ENCODE peak calls at places on chromosomes 13 and 19, in ten cellular contexts. T is CD8-positive, alpha-beta T cell; M is anterior cingulate cortex; H is osteocyte; G is ELF-1; Y is T-cell; I is T follicular helper cell; V is hypothalamus; A is activated CD8-positive, alpha-beta memory T cell treated with anti-CD3 and anti-CD28 coated beads for 48 hours; B is mammary epithelial cell. Z is an unnamed sample.
A peak's percentile ranks its signal among the peaks of the same experiment; 100 is the strongest.

GRCh38 chr19:49447485-49448431 is 3.9 kb downstream of the PIH1D1 start:
- DNase-seq in M (no peak), T (no peak), G (no peak), Y (no peak), I (no peak), A (no peak), H (no peak), V (no peak), B (no peak), Z (no peak)

GRCh38 chr19:4337906-4338440 is 654 bp downstream of the STAP2 start:
- DNase-seq in Y (no peak), V (no peak), M (no peak), I (no peak), H (no peak), G (peak; percentile 51), A (no peak), T (no peak), B (peak; percentile 46), Z (no peak)

GRCh38 chr13:74173822-74174221 is 39.6 kb upstream of the KLF12 start:
- DNase-seq in A (no peak), B (no peak), I (no peak), T (no peak), G (no peak), M (no peak), Y (no peak), H (no peak), V (no peak), Z (no peak)

GRCh38 chr19:7869910-7870511 is 4.2 kb downstream of the PRR36 start:
- DNase-seq in I (peak; percentile 58), T (no peak), Y (peak; percentile 64), V (no peak), M (no peak), A (no peak), H (no peak), B (peak; percentile 41), G (peak; percentile 89), Z (no peak)

GRCh38 chr19:29596885-29597525 is 9.1 kb upstream of the POP4 start:
- DNase-seq in V (no peak), A (no peak), I (no peak), H (no peak), Y (no peak), G (peak; percentile 32), M (no peak), B (no peak), T (no peak), Z (no peak)

GRCh38 chr19:1508507-1508856 is 4.3 kb downstream of the ADAMTSL5 start:
- DNase-seq in V (no peak), A (no peak), I (no peak), B (no peak), Y (no peak), G (no peak), H (no peak), M (no peak), T (no peak), Z (no peak)

GRCh38 chr19:2922987-2923386 is 21.8 kb downstream of the ZNF77 start:
- DNase-seq in A (no peak), V (no peak), I (no peak), G (peak; percentile 81), Y (no peak), H (no peak), M (no peak), T (no peak), B (peak; percentile 88), Z (no peak)

GRCh38 chr19:2170219-2170618 is 6.5 kb downstream of the DOT1L start:
- DNase-seq in I (no peak), M (no peak), A (no peak), Y (no peak), T (no peak), G (no peak), B (no peak), H (no peak), V (no peak), Z (no peak)

GRCh38 chr19:35013820-35014754 is 14.0 kb downstream of the GRAMD1A start:
- DNase-seq in B (no peak), M (no peak), T (peak; percentile 59), Y (peak; percentile 73), I (peak; percentile 70), V (no peak), G (no peak), A (no peak), H (no peak), Z (no peak)

GRCh38 chr19:2627319-2627829 is 75.1 kb downstream of the GNG7 start:
- DNase-seq in G (no peak), H (peak; percentile 89), B (peak; percentile 99), T (no peak), I (no peak), A (no peak), Y (no peak), V (no peak), M (peak; percentile 44), Z (peak; percentile 95)

GRCh38 chr19:8476524-8476923 is 25.9 kb downstream of the PRAM1 start:
- DNase-seq in V (no peak), B (no peak), A (no peak), G (no peak), I (no peak), T (no peak), Y (no peak), H (no peak), M (no peak), Z (no peak)

GRCh38 chr13:72199640-72200039 is 332.6 kb upstream of the DACH1 start:
- DNase-seq in H (no peak), B (no peak), I (no peak), M (no peak), V (no peak), G (no peak), T (no peak), Y (no peak), A (no peak), Z (no peak)

GRCh38 chr13:29059837-29060236 is 239.7 kb downstream of the MTUS2 start:
- DNase-seq in A (no peak), M (no peak), H (no peak), T (no peak), G (no peak), V (no peak), B (no peak), Y (no peak), I (no peak), Z (no peak)

GRCh38 chr13:29472317-29472961 is 123.0 kb downstream of the SLC7A1 start:
- DNase-seq in I (peak; percentile 18), A (no peak), V (no peak), B (peak; percentile 29), M (no peak), T (peak; percentile 3), G (peak; percentile 64), Y (peak; percentile 20), H (no peak), Z (no peak)

GRCh38 chr13:74250738-74251190 is 116.6 kb upstream of the KLF12 start:
- DNase-seq in A (no peak), T (no peak), M (no peak), H (no peak), B (peak; percentile 88), Y (no peak), I (no peak), V (no peak), G (no peak), Z (no peak)

GRCh38 chr19:3062165-3063105 is at the start of gene TLE5:
- DNase-seq in V (peak; percentile 32), Y (peak; percentile 73), T (peak; percentile 68), M (no peak), I (peak; percentile 62), B (no peak), A (peak; percentile 52), G (no peak), H (no peak), Z (no peak)

GRCh38 chr19:34686455-34686854 is 9.0 kb downstream of the ZNF302 start:
- DNase-seq in A (no peak), V (no peak), T (no peak), I (no peak), H (no peak), B (no peak), G (no peak), Y (no peak), M (no peak), Z (no peak)

Z was measured in esophagus muscularis mucosa.